ENCODE peak calls at places on chromosome 14, in five cellular contexts. V, U, O, Z and B are unnamed samples.

GRCh38 chr14:65594153-65594881 is 181.8 kb downstream of the FUT8 start:
- DNase-seq in O (peak; percentile 23), U (no peak), Z (peak; percentile 95), V (peak; percentile 71), B (no peak)

GRCh38 chr14:94113490-94113889 is 3.0 kb downstream of the IFI27 start:
- DNase-seq in V (peak; percentile 17), O (peak; percentile 44), Z (no peak), U (no peak), B (no peak)

GRCh38 chr14:90730367-90730766 is 85.9 kb downstream of the TTC7B start:
- DNase-seq in U (no peak), O (no peak), Z (peak; percentile 73), V (no peak), B (no peak)

GRCh38 chr14:92544051-92544730 is 30.6 kb downstream of the RIN3 start:
- DNase-seq in Z (no peak), U (no peak), O (peak; percentile 38), V (no peak), B (no peak)

GRCh38 chr14:72416892-72417291 is 477.0 kb downstream of the DPF3 start:
- DNase-seq in V (no peak), O (no peak), U (no peak), Z (no peak), B (no peak)

GRCh38 chr14:61380984-61381383 is 59.6 kb downstream of the PRKCH start:
- DNase-seq in V (no peak), O (peak; percentile 35), U (no peak), Z (no peak), B (no peak)

GRCh38 chr14:65840786-65841185 is 428.3 kb downstream of the FUT8 start:
- DNase-seq in Z (no peak), U (peak; percentile 25), V (no peak), O (no peak), B (no peak)

GRCh38 chr14:53953828-53954550 is 2.6 kb downstream of the BMP4 start:
- DNase-seq in V (peak; percentile 43), U (peak; percentile 64), O (peak; percentile 46), Z (peak; percentile 51), B (no peak)

GRCh38 chr14:45658226-45658916 is 405.4 kb upstream of the MIS18BP1 start:
- DNase-seq in V (no peak), Z (no peak), O (no peak), U (no peak), B (no peak)

GRCh38 chr14:92105845-92106094 is 612 bp downstream of the ATXN3 start:
- DNase-seq in U (peak; percentile 74), O (peak; percentile 48), V (no peak), Z (peak; percentile 52), B (no peak)

GRCh38 chr14:23621204-23621931 is 14.8 kb upstream of the DHRS2 start:
- DNase-seq in O (no peak), U (no peak), Z (no peak), V (no peak), B (no peak)

GRCh38 chr14:76997257-76997970 is 31.1 kb downstream of the IRF2BPL start:
- DNase-seq in V (no peak), O (peak; percentile 66), Z (no peak), U (peak; percentile 29), B (no peak)

GRCh38 chr14:76595266-76595665 is 166.0 kb upstream of the VASH1 start:
- DNase-seq in O (no peak), U (no peak), V (no peak), Z (no peak), B (no peak)

GRCh38 chr14:33512201-33512600 is 438.7 kb downstream of the EGLN3 start:
- DNase-seq in O (peak; percentile 18), Z (no peak), U (peak; percentile 60), V (no peak), B (no peak)

GRCh38 chr14:74198441-74199234 is 40.6 kb upstream of the VSX2 start:
- DNase-seq in V (no peak), U (no peak), O (no peak), Z (no peak), B (no peak)

GRCh38 chr14:89613260-89614008 is 196.4 kb upstream of the FOXN3 start:
- DNase-seq in U (no peak), Z (no peak), V (no peak), O (no peak), B (no peak)

GRCh38 chr14:73221945-73222344 is 15.4 kb upstream of the PAPLN start:
- DNase-seq in V (no peak), Z (no peak), U (peak; percentile 63), O (no peak), B (no peak)

GRCh38 chr14:31510222-31510621 is 22.4 kb upstream of the GPR33 start:
- DNase-seq in U (peak; percentile 15), V (no peak), O (peak; percentile 39), Z (no peak), B (no peak)

GRCh38 chr14:92456215-92457017 is 57.2 kb upstream of the RIN3 start:
- DNase-seq in V (peak; percentile 83), Z (no peak), O (peak; percentile 61), U (peak; percentile 78), B (peak; percentile 24)

GRCh38 chr14:82055511-82055910 is 521.9 kb upstream of the SEL1L start:
- DNase-seq in U (no peak), Z (no peak), V (no peak), O (no peak), B (no peak)